ENCODE peak calls at places on chromosome X, in five cellular contexts. One of them, this sample, is unnamed.

GRCh38 chrX:130097507-130098201 is 12.6 kb downstream of the ELF4 start:
- DNase-seq in endodermal cell: no peak
- DNase-seq in mammary epithelial cell: no peak
- DNase-seq in lung: no peak
- DNase-seq in body of pancreas: no peak
- DNase-seq in this sample: peak; percentile 78

GRCh38 chrX:38060331-38060878 is 54.1 kb downstream of the SYTL5 start:
- DNase-seq in endodermal cell: no peak
- DNase-seq in mammary epithelial cell: no peak
- DNase-seq in lung: no peak
- DNase-seq in body of pancreas: no peak
- DNase-seq in this sample: no peak

GRCh38 chrX:23832750-23833149 is 49.8 kb downstream of the SAT1 start:
- DNase-seq in endodermal cell: no peak
- DNase-seq in mammary epithelial cell: no peak
- DNase-seq in lung: no peak
- DNase-seq in body of pancreas: no peak
- DNase-seq in this sample: no peak

GRCh38 chrX:8897259-8897658 is 96.1 kb upstream of the FAM9A start:
- DNase-seq in endodermal cell: no peak
- DNase-seq in mammary epithelial cell: no peak
- DNase-seq in lung: no peak
- DNase-seq in body of pancreas: no peak
- DNase-seq in this sample: no peak

GRCh38 chrX:103565197-103565596 is 20.1 kb upstream of the TCEAL4 start:
- DNase-seq in endodermal cell: no peak
- DNase-seq in mammary epithelial cell: no peak
- DNase-seq in lung: no peak
- DNase-seq in body of pancreas: no peak
- DNase-seq in this sample: no peak

GRCh38 chrX:45344597-45344996 is 143.9 kb upstream of the DIPK2B start:
- DNase-seq in endodermal cell: no peak
- DNase-seq in mammary epithelial cell: no peak
- DNase-seq in lung: no peak
- DNase-seq in body of pancreas: no peak
- DNase-seq in this sample: no peak

GRCh38 chrX:30822719-30823118 is 66.3 kb downstream of the TAB3 start:
- DNase-seq in endodermal cell: no peak
- DNase-seq in mammary epithelial cell: no peak
- DNase-seq in lung: no peak
- DNase-seq in body of pancreas: no peak
- DNase-seq in this sample: no peak

GRCh38 chrX:134572816-134573682 is 85.2 kb downstream of the PLAC1 start:
- DNase-seq in endodermal cell: no peak
- DNase-seq in mammary epithelial cell: peak; percentile 83
- DNase-seq in lung: no peak
- DNase-seq in body of pancreas: no peak
- DNase-seq in this sample: no peak

GRCh38 chrX:136487647-136488046 is at the start of gene BRS3:
- DNase-seq in endodermal cell: no peak
- DNase-seq in mammary epithelial cell: no peak
- DNase-seq in lung: no peak
- DNase-seq in body of pancreas: no peak
- DNase-seq in this sample: no peak

GRCh38 chrX:48474581-48474980 is 1.4 kb upstream of the FTSJ1 start:
- DNase-seq in endodermal cell: no peak
- DNase-seq in mammary epithelial cell: no peak
- DNase-seq in lung: no peak
- DNase-seq in body of pancreas: no peak
- DNase-seq in this sample: no peak

DNA sequence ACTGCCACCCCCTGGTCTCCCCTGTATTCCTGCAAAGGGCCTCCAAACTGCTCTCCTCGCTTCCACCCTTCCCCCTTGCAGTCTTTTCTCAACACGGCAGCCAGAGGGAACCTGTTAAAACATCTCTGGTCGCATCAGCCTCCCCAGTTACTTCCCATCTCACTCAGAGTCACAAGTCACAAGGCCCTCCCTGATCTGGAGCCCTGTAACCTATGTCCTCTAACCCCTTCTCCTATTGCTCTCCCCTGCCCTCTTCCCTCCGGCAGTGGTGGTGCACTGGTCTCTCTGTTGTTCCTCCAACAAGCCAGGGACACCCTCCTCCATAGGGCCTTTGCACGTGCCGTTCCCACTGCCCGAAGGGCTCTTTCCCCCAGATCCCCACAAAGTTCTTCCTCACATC is 73.2 kb downstream of the SH3KBP1 start:
- DNase-seq in endodermal cell: peak; percentile 72
- DNase-seq in mammary epithelial cell: no peak
- DNase-seq in lung: no peak
- DNase-seq in body of pancreas: no peak
- DNase-seq in this sample: no peak
- H3K4me1 ChIP-seq in endodermal cell: peaks cover 3% of the 10 kb centered on the region
- H3K4me1 ChIP-seq in mammary epithelial cell: no peaks in the 10 kb centered on the region
- H3K4me1 ChIP-seq in lung: no peaks in the 10 kb centered on the region
- H3K4me1 ChIP-seq in body of pancreas: no peaks in the 10 kb centered on the region
- H3K4me1 ChIP-seq in this sample: peaks cover 6% of the 10 kb centered on the region

GRCh38 chrX:153214934-153215333 is 35.9 kb downstream of the MAGEA1 start:
- DNase-seq in endodermal cell: no peak
- DNase-seq in mammary epithelial cell: no peak
- DNase-seq in lung: no peak
- DNase-seq in body of pancreas: no peak
- DNase-seq in this sample: no peak
- H3K27me3 ChIP-seq in endodermal cell: no peaks in the 10 kb centered on the region
- H3K27me3 ChIP-seq in mammary epithelial cell: no peaks in the 10 kb centered on the region
- H3K27me3 ChIP-seq in lung: peaks cover 5% of the 10 kb centered on the region
- H3K27me3 ChIP-seq in body of pancreas: no peaks in the 10 kb centered on the region
- H3K27me3 ChIP-seq in this sample: peaks cover 4% of the 10 kb centered on the region

DNA sequence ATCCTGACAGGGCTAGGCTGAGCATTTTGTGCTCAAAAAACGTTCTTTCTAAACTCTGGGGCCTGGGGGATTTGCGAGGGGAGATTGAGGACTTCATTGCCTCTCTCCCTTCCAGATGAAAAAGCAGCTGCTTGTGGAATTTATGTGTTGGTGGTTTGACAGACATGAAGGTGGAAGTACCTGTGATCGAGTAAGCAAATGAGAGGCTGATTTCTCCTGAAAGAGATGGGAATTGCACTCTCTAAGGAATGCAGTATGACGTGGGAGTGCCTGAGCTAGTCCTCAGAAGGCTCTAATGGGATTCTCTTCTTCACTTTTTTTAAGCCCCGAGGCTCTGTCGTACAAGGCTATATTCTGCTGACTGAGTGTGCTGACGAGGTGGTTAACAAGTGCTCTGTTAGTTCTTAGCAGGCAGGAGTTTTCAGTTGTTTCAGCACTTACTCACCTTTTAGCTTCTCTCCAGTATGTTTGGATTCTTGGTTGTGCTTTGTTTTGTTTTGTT is 426.8 kb upstream of the CNKSR2 start:
- DNase-seq in endodermal cell: peak; percentile 45
- DNase-seq in mammary epithelial cell: peak; percentile 4
- DNase-seq in lung: no peak
- DNase-seq in body of pancreas: no peak
- DNase-seq in this sample: no peak
- H3K27ac ChIP-seq in endodermal cell: no peak overlapping the region
- H3K27ac ChIP-seq in mammary epithelial cell: no peak overlapping the region
- H3K27ac ChIP-seq in lung: no peak overlapping the region
- H3K27ac ChIP-seq in body of pancreas: no peak overlapping the region
- H3K27ac ChIP-seq in this sample: no peak overlapping the region

GRCh38 chrX:13689519-13690211 is 737 bp downstream of the RAB9A start:
- DNase-seq in endodermal cell: no peak
- DNase-seq in mammary epithelial cell: peak; percentile 36
- DNase-seq in lung: no peak
- DNase-seq in body of pancreas: no peak
- DNase-seq in this sample: no peak
- H3K4me1 ChIP-seq in endodermal cell: no peaks in the 10 kb centered on the region
- H3K4me1 ChIP-seq in mammary epithelial cell: peaks cover 50% of the 10 kb centered on the region
- H3K4me1 ChIP-seq in lung: peaks cover 13% of the 10 kb centered on the region
- H3K4me1 ChIP-seq in body of pancreas: peaks cover 35% of the 10 kb centered on the region
- H3K4me1 ChIP-seq in this sample: peaks cover 29% of the 10 kb centered on the region